ENCODE peak calls at places on chromosomes 3 and 15, in four cellular contexts. R is spleen, B is choroid plexus epithelial cell, P is hepatocyte. S is an unnamed sample.

GRCh38 chr3:195823998-195824397 is 12.3 kb upstream of the MUC4 start:
- DNase-seq in B (peak), R (no peak), P (no peak), S (no peak)

GRCh38 chr3:16227566-16227965 is 37.2 kb downstream of the DPH3 start:
- DNase-seq in R (no peak), P (no peak), B (no peak), S (no peak)

GRCh38 chr15:100201376-100202280 is 140.1 kb downstream of the ADAMTS17 start:
- DNase-seq in R (peak), B (no peak), P (no peak), S (no peak)

GRCh38 chr15:48722764-48723661 is 77.5 kb upstream of the FBN1 start:
- DNase-seq in P (no peak), R (no peak), B (peak), S (peak)

GRCh38 chr3:120021523-120021922 is 72.7 kb downstream of the GSK3B start:
- DNase-seq in B (peak), R (no peak), P (no peak), S (no peak)

GRCh38 chr3:98325055-98325454 is 28.6 kb upstream of the OR5K4 start:
- DNase-seq in B (no peak), P (peak), R (no peak), S (no peak)

GRCh38 chr3:19148768-19149091 is 420 bp downstream of the KCNH8 start:
- DNase-seq in P (no peak), B (no peak), R (no peak), S (no peak)

GRCh38 chr3:27353221-27353620 is 16.0 kb downstream of the NEK10 start:
- DNase-seq in P (no peak), R (no peak), B (peak), S (no peak)

GRCh38 chr15:25057574-25057973 is 102.8 kb downstream of the SNRPN start:
- DNase-seq in P (no peak), B (no peak), R (peak), S (no peak)

GRCh38 chr3:108897883-108898282 is 55.8 kb downstream of the GUCA1C start:
- DNase-seq in R (no peak), B (no peak), P (no peak), S (no peak)

GRCh38 chr3:197050511-197050910 is 20.9 kb upstream of the MELTF start:
- DNase-seq in R (no peak), B (no peak), P (no peak), S (no peak)

GRCh38 chr3:27467545-27467944 is 16.6 kb downstream of the SLC4A7 start:
- DNase-seq in P (peak), B (peak), R (no peak), S (no peak)

GRCh38 chr15:95812491-95812890 is 518.0 kb upstream of the NR2F2 start:
- DNase-seq in B (peak), P (no peak), R (no peak), S (no peak)

GRCh38 chr3:150756491-150757059 is 6.4 kb downstream of the SIAH2 start:
- DNase-seq in R (no peak), P (no peak), B (no peak), S (no peak)
- H3K4me3 ChIP-seq in R (no peak), P (no peak), B (no peak), S (no peak)

GRCh38 chr3:135895106-135895733 is 70.3 kb upstream of the PPP2R3A start:
- DNase-seq in R (peak), P (peak), B (peak), S (no peak)
- TF ChIP-seq CTCF in R (peak), P (peak), B (peak), S (peak)

GRCh38 chr3:111541391-111541790 is 606 bp upstream of the CD96 start:
- DNase-seq in B (no peak), P (no peak), R (no peak), S (no peak)

GRCh38 chr3:111538687-111539086 is 3.3 kb upstream of the CD96 start:
- DNase-seq in B (peak), R (no peak), P (no peak), S (peak)

GRCh38 chr3:111538111-111538510 is 3.9 kb upstream of the CD96 start:
- DNase-seq in R (no peak), B (no peak), P (no peak), S (no peak)

GRCh38 chr3:111541911-111542483 is at the start of gene CD96:
- DNase-seq in P (no peak), R (no peak), B (peak), S (no peak)

GRCh38 chr3:111539351-111540331 is 2.4 kb upstream of the CD96 start:
- DNase-seq in B (peak), R (peak), P (peak), S (no peak)
- H3K4me3 ChIP-seq in B (no peak), R (peak), P (peak), S (no peak)

DNA sequence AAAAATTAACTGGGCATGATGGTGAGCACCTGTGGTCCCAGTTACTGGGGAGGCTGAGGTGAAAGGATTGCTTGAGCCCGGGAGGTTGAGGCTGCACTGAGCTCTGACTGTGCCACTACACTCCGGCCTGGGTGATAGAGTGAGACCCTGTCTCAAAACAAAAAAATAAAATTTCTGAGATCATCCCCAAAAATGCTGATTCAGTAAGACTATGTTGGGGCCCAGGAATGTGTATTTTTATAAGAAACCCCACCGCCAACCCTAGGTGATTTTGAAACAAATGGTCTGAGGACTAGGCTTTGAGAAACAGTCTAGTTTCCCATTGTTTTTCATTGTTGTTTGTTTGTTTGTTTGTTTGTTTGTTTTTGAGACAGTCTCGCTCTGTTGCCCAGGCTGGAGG is 4.1 kb downstream of the SLC27A2 start:
- DNase-seq in P (no peak), B (no peak), R (no peak), S (no peak)
- TF ChIP-seq CTCF in P (no peak), B (no peak), R (no peak), S (no peak)

DNA sequence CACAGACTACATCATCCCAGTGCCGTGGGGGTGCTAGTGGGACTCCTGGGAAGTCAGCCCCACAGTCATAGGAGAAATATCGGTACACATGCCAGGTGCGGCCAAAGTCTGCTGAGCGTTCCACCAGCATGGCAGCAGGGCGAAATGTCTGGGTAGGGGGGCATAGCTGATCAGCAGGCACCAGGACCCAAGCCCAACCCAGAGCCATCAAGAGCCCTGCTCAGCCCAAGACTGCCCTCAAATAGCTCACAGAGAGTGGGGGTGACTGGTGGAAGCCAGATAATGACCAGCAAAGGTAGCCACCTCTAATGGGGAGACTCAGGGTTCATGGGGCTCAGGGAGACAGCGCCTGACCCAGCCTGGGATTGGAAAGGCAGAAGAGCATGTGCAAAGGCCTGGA is 1.3 kb downstream of the LAMB2 start:
- DNase-seq in P (no peak), B (no peak), R (no peak), S (no peak)
- H3K4me3 ChIP-seq in P (peak), B (peak), R (peak), S (peak)

GRCh38 chr3:143794793-143795462 is 53.3 kb downstream of the SLC9A9 start:
- DNase-seq in R (no peak), B (no peak), P (no peak), S (no peak)

GRCh38 chr3:143793971-143794370 is 54.3 kb downstream of the SLC9A9 start:
- DNase-seq in B (no peak), R (no peak), P (no peak), S (no peak)

DNA sequence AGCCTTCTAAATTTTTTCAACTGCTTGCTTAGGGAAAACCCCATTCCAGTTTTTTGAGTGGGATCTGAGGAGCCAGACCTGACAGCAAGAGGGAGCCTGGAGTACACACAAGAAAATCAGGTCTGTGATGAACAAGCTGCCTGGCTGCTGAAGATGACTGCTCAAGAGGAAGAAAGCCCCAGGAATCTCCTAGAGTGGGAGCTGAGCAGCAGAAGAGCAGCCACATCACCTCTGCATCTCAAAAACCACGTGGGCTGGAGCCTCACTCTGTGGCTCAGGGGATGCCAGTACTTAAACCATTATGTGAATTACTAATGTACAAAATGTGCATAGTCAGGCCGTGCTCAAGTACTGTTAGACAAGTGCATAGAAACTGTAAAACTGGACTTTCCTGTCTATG is 52.4 kb downstream of the SLC9A9 start:
- DNase-seq in B (peak), P (peak), R (no peak), S (no peak)
- TF ChIP-seq CTCF in B (peak), P (peak), R (no peak), S (no peak)

DNA sequence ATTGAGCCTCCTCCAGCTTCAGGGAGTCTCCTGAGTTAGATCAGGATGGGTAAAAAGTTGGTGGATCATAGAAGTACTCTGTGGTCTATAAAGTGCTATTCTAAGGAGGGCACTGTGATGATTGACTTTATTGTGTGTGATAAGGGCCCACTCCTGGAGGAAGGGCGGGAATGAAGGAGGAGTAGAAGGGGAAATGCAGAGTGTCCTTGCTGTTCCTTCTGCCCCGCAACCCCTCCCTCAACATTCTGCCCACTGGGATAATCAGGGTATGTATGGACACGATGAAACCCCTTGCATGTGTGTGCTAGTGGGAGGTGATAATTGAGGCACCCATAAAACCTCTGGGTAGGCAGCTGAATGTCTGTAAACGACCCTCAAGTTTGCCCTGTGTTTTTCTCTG is 66.2 kb downstream of the CLDN11 start:
- DNase-seq in B (no peak), P (no peak), R (no peak), S (no peak)
- H3K4me3 ChIP-seq in B (no peak), P (no peak), R (no peak), S (no peak)

S was measured in retinal pigment epithelial cell.